ENCODE peak calls at places on chromosomes 5 and 9, in nine cellular contexts. One of them, this sample, is unnamed.

GRCh38 chr5:108481355-108481931 is 99.5 kb upstream of the FBXL17 start:
- DNase-seq in lower leg skin: no peak
- DNase-seq in Peyer's patch: no peak
- DNase-seq in PC-3: peak
- DNase-seq in AG10803: peak
- DNase-seq in retinal pigment epithelial cell: no peak
- DNase-seq in IMR-90: peak
- DNase-seq in ascending aorta: no peak
- DNase-seq in mammary epithelial cell: peak
- DNase-seq in this sample: peak

GRCh38 chr9:123262338-123262737 is 6.0 kb downstream of the STRBP start:
- DNase-seq in AG10803: no peak
- DNase-seq in IMR-90: no peak
- DNase-seq in Peyer's patch: no peak
- DNase-seq in PC-3: no peak
- DNase-seq in retinal pigment epithelial cell: no peak
- DNase-seq in ascending aorta: no peak
- DNase-seq in mammary epithelial cell: no peak
- DNase-seq in lower leg skin: no peak
- DNase-seq in this sample: no peak

GRCh38 chr5:39668980-39669379 is 244.2 kb upstream of the DAB2 start:
- DNase-seq in Peyer's patch: no peak
- DNase-seq in lower leg skin: no peak
- DNase-seq in PC-3: no peak
- DNase-seq in AG10803: no peak
- DNase-seq in retinal pigment epithelial cell: no peak
- DNase-seq in mammary epithelial cell: no peak
- DNase-seq in ascending aorta: no peak
- DNase-seq in IMR-90: no peak
- DNase-seq in this sample: no peak

GRCh38 chr5:108884736-108885135 is 137.0 kb downstream of the FER start:
- DNase-seq in lower leg skin: no peak
- DNase-seq in Peyer's patch: no peak
- DNase-seq in mammary epithelial cell: no peak
- DNase-seq in IMR-90: peak
- DNase-seq in retinal pigment epithelial cell: peak
- DNase-seq in ascending aorta: no peak
- DNase-seq in PC-3: no peak
- DNase-seq in AG10803: peak
- DNase-seq in this sample: no peak

GRCh38 chr9:119009253-119009652 is 360.0 kb downstream of the BRINP1 start:
- DNase-seq in mammary epithelial cell: peak
- DNase-seq in retinal pigment epithelial cell: peak
- DNase-seq in AG10803: peak
- DNase-seq in IMR-90: no peak
- DNase-seq in PC-3: no peak
- DNase-seq in lower leg skin: no peak
- DNase-seq in ascending aorta: no peak
- DNase-seq in Peyer's patch: no peak
- DNase-seq in this sample: no peak

GRCh38 chr9:77833686-77834429 is 185.7 kb upstream of the GNA14 start:
- DNase-seq in Peyer's patch: no peak
- DNase-seq in ascending aorta: no peak
- DNase-seq in AG10803: peak
- DNase-seq in mammary epithelial cell: no peak
- DNase-seq in lower leg skin: no peak
- DNase-seq in IMR-90: no peak
- DNase-seq in retinal pigment epithelial cell: no peak
- DNase-seq in PC-3: no peak
- DNase-seq in this sample: no peak

GRCh38 chr5:164013077-164013670 is 507.8 kb downstream of the MAT2B start:
- DNase-seq in lower leg skin: no peak
- DNase-seq in mammary epithelial cell: peak
- DNase-seq in IMR-90: peak
- DNase-seq in retinal pigment epithelial cell: peak
- DNase-seq in PC-3: peak
- DNase-seq in Peyer's patch: no peak
- DNase-seq in ascending aorta: no peak
- DNase-seq in AG10803: peak
- DNase-seq in this sample: peak

GRCh38 chr9:126750941-126751725 is 53.7 kb upstream of the ZBTB43 start:
- DNase-seq in ascending aorta: no peak
- DNase-seq in IMR-90: no peak
- DNase-seq in PC-3: no peak
- DNase-seq in AG10803: no peak
- DNase-seq in Peyer's patch: no peak
- DNase-seq in lower leg skin: peak
- DNase-seq in mammary epithelial cell: peak
- DNase-seq in retinal pigment epithelial cell: no peak
- DNase-seq in this sample: no peak

GRCh38 chr9:1869843-1870242 is 145.3 kb upstream of the SMARCA2 start:
- DNase-seq in AG10803: no peak
- DNase-seq in lower leg skin: no peak
- DNase-seq in Peyer's patch: no peak
- DNase-seq in ascending aorta: no peak
- DNase-seq in IMR-90: no peak
- DNase-seq in retinal pigment epithelial cell: no peak
- DNase-seq in mammary epithelial cell: peak
- DNase-seq in PC-3: peak
- DNase-seq in this sample: no peak

GRCh38 chr9:133889498-133890301 is 102.4 kb downstream of the VAV2 start:
- DNase-seq in retinal pigment epithelial cell: no peak
- DNase-seq in IMR-90: peak
- DNase-seq in Peyer's patch: no peak
- DNase-seq in ascending aorta: no peak
- DNase-seq in mammary epithelial cell: peak
- DNase-seq in AG10803: no peak
- DNase-seq in lower leg skin: no peak
- DNase-seq in PC-3: peak
- DNase-seq in this sample: no peak

GRCh38 chr5:1685076-1685475 is 114.6 kb downstream of the MRPL36 start:
- DNase-seq in PC-3: no peak
- DNase-seq in ascending aorta: no peak
- DNase-seq in IMR-90: no peak
- DNase-seq in retinal pigment epithelial cell: no peak
- DNase-seq in AG10803: no peak
- DNase-seq in mammary epithelial cell: no peak
- DNase-seq in Peyer's patch: no peak
- DNase-seq in lower leg skin: no peak
- DNase-seq in this sample: no peak

GRCh38 chr5:179287631-179288030 is 57.6 kb downstream of the ADAMTS2 start:
- DNase-seq in AG10803: no peak
- DNase-seq in mammary epithelial cell: no peak
- DNase-seq in retinal pigment epithelial cell: no peak
- DNase-seq in lower leg skin: peak
- DNase-seq in IMR-90: no peak
- DNase-seq in Peyer's patch: peak
- DNase-seq in ascending aorta: no peak
- DNase-seq in PC-3: no peak
- DNase-seq in this sample: no peak

GRCh38 chr5:138760448-138761110 is 7.4 kb downstream of the CTNNA1 start:
- DNase-seq in retinal pigment epithelial cell: no peak
- DNase-seq in Peyer's patch: no peak
- DNase-seq in mammary epithelial cell: no peak
- DNase-seq in lower leg skin: peak
- DNase-seq in AG10803: no peak
- DNase-seq in PC-3: peak
- DNase-seq in IMR-90: peak
- DNase-seq in ascending aorta: no peak
- DNase-seq in this sample: no peak

GRCh38 chr5:122871669-122872068 is 26.3 kb downstream of the SNX24 start:
- DNase-seq in PC-3: no peak
- DNase-seq in lower leg skin: no peak
- DNase-seq in Peyer's patch: no peak
- DNase-seq in AG10803: peak
- DNase-seq in mammary epithelial cell: no peak
- DNase-seq in IMR-90: no peak
- DNase-seq in retinal pigment epithelial cell: no peak
- DNase-seq in ascending aorta: no peak
- DNase-seq in this sample: no peak

GRCh38 chr9:36575411-36575882 is 2.8 kb downstream of the MELK start:
- DNase-seq in AG10803: peak
- DNase-seq in retinal pigment epithelial cell: no peak
- DNase-seq in PC-3: peak
- DNase-seq in mammary epithelial cell: peak
- DNase-seq in IMR-90: peak
- DNase-seq in lower leg skin: no peak
- DNase-seq in Peyer's patch: no peak
- DNase-seq in ascending aorta: no peak
- DNase-seq in this sample: no peak

GRCh38 chr9:85716031-85716877 is 25.5 kb downstream of the AGTPBP1 start:
- DNase-seq in mammary epithelial cell: no peak
- DNase-seq in AG10803: no peak
- DNase-seq in Peyer's patch: no peak
- DNase-seq in PC-3: peak
- DNase-seq in retinal pigment epithelial cell: no peak
- DNase-seq in IMR-90: no peak
- DNase-seq in lower leg skin: no peak
- DNase-seq in ascending aorta: no peak
- DNase-seq in this sample: no peak

GRCh38 chr5:87151547-87151946 is 116.1 kb upstream of the RASA1 start:
- DNase-seq in mammary epithelial cell: peak
- DNase-seq in PC-3: peak
- DNase-seq in AG10803: peak
- DNase-seq in lower leg skin: no peak
- DNase-seq in retinal pigment epithelial cell: peak
- DNase-seq in Peyer's patch: no peak
- DNase-seq in ascending aorta: no peak
- DNase-seq in IMR-90: peak
- DNase-seq in this sample: no peak

DNA sequence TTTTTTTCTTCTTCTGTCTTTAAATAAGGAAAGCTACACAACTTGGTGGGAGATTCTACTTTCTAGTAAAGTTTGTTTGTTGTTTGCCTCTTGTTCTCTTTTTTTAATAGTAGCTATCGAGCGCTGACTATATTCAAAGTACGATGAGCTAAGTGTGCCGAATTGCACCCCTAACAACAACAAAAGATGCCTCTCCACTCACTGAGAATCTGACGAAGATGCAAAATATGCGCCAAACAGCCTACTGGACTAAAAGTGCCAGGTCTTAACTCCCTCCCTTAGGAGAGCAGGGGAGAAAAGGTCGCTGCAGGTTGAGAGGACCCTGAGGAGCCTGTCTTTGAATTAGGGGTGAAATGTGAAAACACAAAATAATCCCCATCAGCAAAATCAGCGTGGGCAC is 713.8 kb upstream of the WWC1 start:
- DNase-seq in PC-3: no peak
- DNase-seq in retinal pigment epithelial cell: no peak
- DNase-seq in lower leg skin: no peak
- DNase-seq in mammary epithelial cell: no peak
- DNase-seq in AG10803: no peak
- DNase-seq in Peyer's patch: no peak
- DNase-seq in IMR-90: no peak
- DNase-seq in ascending aorta: no peak
- DNase-seq in this sample: no peak
- H3K4me3 ChIP-seq in PC-3: no peak
- H3K4me3 ChIP-seq in retinal pigment epithelial cell: no peak
- H3K4me3 ChIP-seq in lower leg skin: no peak
- H3K4me3 ChIP-seq in mammary epithelial cell: no peak
- H3K4me3 ChIP-seq in AG10803: no peak
- H3K4me3 ChIP-seq in Peyer's patch: no peak
- H3K4me3 ChIP-seq in IMR-90: no peak
- H3K4me3 ChIP-seq in ascending aorta: no peak
- H3K4me3 ChIP-seq in this sample: no peak

GRCh38 chr9:105901514-105902109 is 207.3 kb downstream of the TMEM38B start:
- DNase-seq in PC-3: peak
- DNase-seq in lower leg skin: no peak
- DNase-seq in Peyer's patch: no peak
- DNase-seq in AG10803: peak
- DNase-seq in mammary epithelial cell: peak
- DNase-seq in retinal pigment epithelial cell: no peak
- DNase-seq in IMR-90: peak
- DNase-seq in ascending aorta: no peak
- DNase-seq in this sample: peak
- TF ChIP-seq CTCF in PC-3: peak
- TF ChIP-seq CTCF in lower leg skin: no peak
- TF ChIP-seq CTCF in Peyer's patch: peak
- TF ChIP-seq CTCF in AG10803: peak
- TF ChIP-seq CTCF in mammary epithelial cell: peak
- TF ChIP-seq CTCF in retinal pigment epithelial cell: peak
- TF ChIP-seq CTCF in IMR-90: peak
- TF ChIP-seq CTCF in ascending aorta: no peak
- TF ChIP-seq CTCF in this sample: peak

GRCh38 chr5:17046320-17046719 is 110.2 kb upstream of the MYO10 start:
- DNase-seq in ascending aorta: no peak
- DNase-seq in mammary epithelial cell: no peak
- DNase-seq in lower leg skin: no peak
- DNase-seq in AG10803: no peak
- DNase-seq in retinal pigment epithelial cell: no peak
- DNase-seq in IMR-90: no peak
- DNase-seq in PC-3: peak
- DNase-seq in Peyer's patch: no peak
- DNase-seq in this sample: no peak
- H3K4me3 ChIP-seq in ascending aorta: no peak
- H3K4me3 ChIP-seq in mammary epithelial cell: no peak
- H3K4me3 ChIP-seq in lower leg skin: no peak
- H3K4me3 ChIP-seq in AG10803: no peak
- H3K4me3 ChIP-seq in retinal pigment epithelial cell: no peak
- H3K4me3 ChIP-seq in IMR-90: no peak
- H3K4me3 ChIP-seq in PC-3: no peak
- H3K4me3 ChIP-seq in Peyer's patch: no peak
- H3K4me3 ChIP-seq in this sample: no peak

DNA sequence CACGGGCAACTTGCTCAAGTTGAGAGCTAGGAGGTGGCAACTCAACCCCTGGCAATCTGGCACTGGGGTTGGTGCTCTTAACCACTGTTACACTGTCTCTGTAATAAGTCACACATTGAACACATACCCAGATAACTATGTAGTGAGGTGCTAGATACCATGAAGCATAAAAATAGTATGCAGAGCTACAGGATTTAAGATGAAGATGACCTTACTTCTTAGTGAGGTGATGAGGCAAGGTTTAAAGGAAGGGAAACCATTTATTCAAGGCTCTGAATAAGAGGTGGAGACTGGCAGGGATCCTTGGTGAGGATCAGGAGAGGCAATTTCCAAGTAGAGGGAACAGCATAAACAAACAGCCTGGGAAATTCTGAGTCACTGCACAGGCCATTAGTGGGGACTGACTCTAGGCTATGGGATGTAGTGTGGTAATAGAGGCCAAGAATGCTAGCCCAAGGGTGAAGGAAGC is 67.6 kb upstream of the NR3C1 start:
- DNase-seq in Peyer's patch: no peak
- DNase-seq in PC-3: peak
- DNase-seq in IMR-90: peak
- DNase-seq in AG10803: peak
- DNase-seq in retinal pigment epithelial cell: no peak
- DNase-seq in lower leg skin: no peak
- DNase-seq in mammary epithelial cell: peak
- DNase-seq in ascending aorta: no peak
- DNase-seq in this sample: no peak
- TF ChIP-seq CTCF in Peyer's patch: no peak
- TF ChIP-seq CTCF in PC-3: no peak
- TF ChIP-seq CTCF in IMR-90: no peak
- TF ChIP-seq CTCF in AG10803: no peak
- TF ChIP-seq CTCF in retinal pigment epithelial cell: no peak
- TF ChIP-seq CTCF in lower leg skin: no peak
- TF ChIP-seq CTCF in mammary epithelial cell: no peak
- TF ChIP-seq CTCF in ascending aorta: no peak
- TF ChIP-seq CTCF in this sample: no peak

This sample was measured in LNCaP clone FGC.